ENCODE peak calls at places on chromosomes 3 and 15, in nine cellular contexts. T is HCT116; Y is heart left ventricle; E is lower lobe of right lung; L is uterus; A is CD8-positive, alpha-beta T cell; C is CD4-positive, alpha-beta memory T cell; H is suprapubic skin; Q is tibial artery. P is an unnamed sample. For H3K4me1 and H3K27me3, the result is how much of the 10 kb centered on the place peaks cover.

GRCh38 chr15:79088426-79089205 is 2.0 kb downstream of the RASGRF1 start:
- DNase-seq in T (no peak), Q (peak), A (no peak), E (no peak), Y (no peak), C (no peak), L (no peak), H (no peak), P (no peak)

GRCh38 chr3:84946240-84946639 is 12.5 kb upstream of the CADM2 start:
- DNase-seq in C (no peak), Y (no peak), A (no peak), E (no peak), T (no peak), L (no peak), H (no peak), Q (no peak), P (no peak)

GRCh38 chr15:61186905-61187865 is 41.9 kb downstream of the RORA start:
- DNase-seq in C (no peak), Y (no peak), T (no peak), A (no peak), L (peak), H (no peak), Q (no peak), E (peak), P (no peak)

GRCh38 chr15:28269097-28269496 is 52.9 kb downstream of the HERC2 start:
- DNase-seq in L (no peak), E (no peak), Y (no peak), Q (no peak), A (no peak), H (no peak), T (no peak), C (no peak), P (no peak)

GRCh38 chr3:45443459-45443858 is 55.1 kb downstream of the LARS2 start:
- DNase-seq in H (no peak), C (no peak), E (no peak), A (no peak), Y (no peak), T (no peak), Q (no peak), L (no peak), P (no peak)

GRCh38 chr15:62647195-62647865 is 395.2 kb upstream of the TPM1 start:
- DNase-seq in T (peak), C (no peak), A (no peak), Q (no peak), Y (no peak), E (no peak), L (no peak), H (no peak), P (peak)

GRCh38 chr3:125140817-125141595 is 71.5 kb downstream of the SLC12A8 start:
- DNase-seq in A (no peak), Y (no peak), E (no peak), L (no peak), Q (no peak), H (no peak), C (no peak), T (no peak), P (no peak)

GRCh38 chr3:154615451-154615850 is 185.5 kb upstream of the GPR149 start:
- DNase-seq in L (no peak), T (no peak), C (no peak), E (no peak), Q (no peak), H (no peak), Y (no peak), A (no peak), P (no peak)

GRCh38 chr3:48504051-48504946 is at the start of gene SHISA5:
- DNase-seq in C (peak), L (peak), A (no peak), E (peak), T (no peak), Q (peak), Y (peak), H (peak), P (peak)

GRCh38 chr3:47324278-47324865 is 41.6 kb downstream of the KLHL18 start:
- DNase-seq in C (peak), E (no peak), H (no peak), L (peak), T (peak), Y (no peak), Q (no peak), A (peak), P (peak)

GRCh38 chr3:122055215-122055614 is at the start of gene CD86:
- DNase-seq in T (no peak), C (no peak), Q (no peak), H (no peak), L (no peak), Y (no peak), A (no peak), E (no peak), P (no peak)

GRCh38 chr15:64987136-64987535 is 2.6 kb downstream of the SPG21 start:
- DNase-seq in A (no peak), C (no peak), Y (no peak), L (no peak), H (no peak), Q (no peak), T (no peak), E (no peak), P (no peak)

GRCh38 chr3:55206000-55206399 is 278.1 kb upstream of the LRTM1 start:
- DNase-seq in C (no peak), A (no peak), L (no peak), Q (no peak), Y (no peak), T (no peak), E (no peak), H (no peak), P (no peak)

GRCh38 chr3:100136921-100137320 is 22.6 kb upstream of the FILIP1L start:
- DNase-seq in Q (no peak), A (no peak), H (no peak), T (no peak), Y (no peak), C (no peak), L (no peak), E (no peak), P (no peak)

GRCh38 chr3:13338231-13338630 is 81.9 kb downstream of the NUP210 start:
- DNase-seq in C (no peak), Q (no peak), L (no peak), E (no peak), T (no peak), Y (no peak), A (no peak), H (no peak), P (no peak)

GRCh38 chr15:46707452-46707851 is 1009.9 kb upstream of the SEMA6D start:
- DNase-seq in Q (no peak), E (no peak), T (no peak), L (no peak), H (no peak), C (no peak), A (no peak), Y (no peak), P (no peak)

GRCh38 chr3:50089603-50089945 is 855 bp downstream of the RBM5 start:
- DNase-seq in H (no peak), L (no peak), Q (no peak), Y (no peak), C (no peak), A (no peak), T (no peak), E (no peak), P (no peak)

GRCh38 chr3:117052356-117052755 is 342.8 kb downstream of the TUSC7 start:
- DNase-seq in L (no peak), C (no peak), E (no peak), T (no peak), H (no peak), Q (no peak), A (no peak), Y (no peak), P (no peak)

GRCh38 chr3:63344676-63345075 is 66.6 kb downstream of the SYNPR start:
- DNase-seq in Q (no peak), T (no peak), C (no peak), A (no peak), L (no peak), Y (no peak), H (no peak), E (no peak), P (no peak)

GRCh38 chr15:62534996-62535395 is 369.9 kb upstream of the C2CD4B start:
- DNase-seq in H (no peak), Q (no peak), T (no peak), A (no peak), E (no peak), Y (no peak), C (no peak), L (no peak), P (no peak)

GRCh38 chr3:72346526-72346926 is 501.7 kb downstream of the SHQ1 start:
- DNase-seq in H (peak), T (no peak), Y (no peak), E (no peak), Q (peak), C (no peak), A (no peak), L (peak), P (peak)

GRCh38 chr3:14822875-14823807 is 4.4 kb downstream of the FGD5 start:
- DNase-seq in L (no peak), A (no peak), H (no peak), C (no peak), E (no peak), T (no peak), Q (no peak), Y (no peak), P (no peak)

GRCh38 chr3:147838650-147839049 is 429.5 kb downstream of the ZIC1 start:
- DNase-seq in A (no peak), Y (no peak), Q (no peak), H (no peak), L (no peak), C (no peak), E (no peak), T (peak), P (no peak)

GRCh38 chr15:90337256-90337655 is 14.8 kb upstream of the ZNF774 start:
- DNase-seq in L (no peak), Y (no peak), H (peak), A (no peak), Q (no peak), T (no peak), E (no peak), C (no peak), P (no peak)

GRCh38 chr3:10594915-10595314 is 89.5 kb upstream of the ATP2B2 start:
- DNase-seq in T (peak), Q (no peak), H (no peak), A (no peak), L (no peak), C (peak), Y (no peak), E (no peak), P (peak)

GRCh38 chr3:12345141-12345561 is 56.3 kb downstream of the PPARG start:
- DNase-seq in T (peak), L (no peak), A (no peak), E (no peak), Y (no peak), Q (no peak), H (no peak), C (no peak), P (no peak)

GRCh38 chr15:39882602-39883001 is 37.5 kb downstream of the GPR176 start:
- DNase-seq in A (no peak), Q (no peak), L (no peak), Y (no peak), C (no peak), T (no peak), E (no peak), H (no peak), P (no peak)
- H3K4me3 ChIP-seq in A (no peak), Q (no peak), L (no peak), Y (no peak), C (no peak), T (no peak), E (no peak), H (no peak), P (no peak)

GRCh38 chr15:91866971-91867372 is 13.5 kb downstream of the SLCO3A1 start:
- DNase-seq in L (peak), E (peak), H (peak), Y (peak), T (no peak), C (no peak), Q (peak), A (no peak), P (no peak)
- H3K4me1 ChIP-seq in L (under half), E (half or more), H (half or more), Y (half or more), T (under half), C (half or more), Q (under half), A (under half), P (under half)

DNA sequence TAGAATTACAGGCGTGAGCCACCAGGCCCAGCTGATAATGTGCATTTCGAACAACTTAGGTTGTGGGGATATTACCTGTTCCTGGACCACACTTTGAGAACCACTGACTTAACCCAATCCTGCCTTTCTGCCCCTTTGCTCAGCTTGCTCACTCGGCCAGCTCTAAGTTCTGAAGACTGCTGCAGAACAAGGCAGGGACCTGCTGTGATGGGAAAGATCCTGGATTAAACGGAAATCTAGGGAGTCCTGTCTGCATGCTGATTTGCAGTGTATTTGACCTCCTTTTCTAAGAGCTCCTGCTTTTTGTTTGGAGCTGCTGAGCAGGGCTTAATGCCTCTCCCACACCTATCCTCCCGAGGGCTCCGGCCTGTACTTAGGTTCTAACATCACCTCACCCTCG is 2.9 kb downstream of the LTK start:
- DNase-seq in A (no peak), T (no peak), C (no peak), Q (no peak), Y (no peak), L (no peak), E (no peak), H (no peak), P (no peak)
- H3K27me3 ChIP-seq in A (under half), T (under half), C (under half), Q (under half), Y (under half), L (under half), E (under half), H (under half), P (under half)

DNA sequence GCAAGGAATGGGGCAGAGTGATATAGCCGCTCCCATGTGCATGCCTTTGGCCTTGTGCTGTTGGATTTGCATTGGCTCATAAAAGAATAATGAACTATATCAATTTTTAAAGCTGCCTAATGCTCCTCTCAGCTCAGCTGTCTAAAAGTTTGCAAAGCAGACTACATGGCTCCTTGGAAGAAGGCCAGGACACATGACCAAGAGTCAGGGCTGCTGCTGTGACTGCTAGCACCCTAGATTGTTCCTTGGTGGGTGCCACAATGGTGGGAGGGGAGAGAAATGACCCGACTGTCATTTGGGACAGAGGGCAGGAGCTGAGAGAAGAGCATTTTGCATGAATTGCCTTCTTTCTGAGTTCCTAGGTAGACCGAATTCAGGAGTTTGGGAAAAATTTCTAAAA is 307.9 kb downstream of the PDCD6IP start:
- DNase-seq in T (no peak), A (no peak), Q (no peak), C (no peak), L (no peak), E (no peak), H (no peak), Y (no peak), P (no peak)
- H3K4me3 ChIP-seq in T (no peak), A (no peak), Q (no peak), C (no peak), L (no peak), E (no peak), H (no peak), Y (no peak), P (no peak)

GRCh38 chr3:59940690-59941089 is 890.9 kb upstream of the CFAP20DC start:
- DNase-seq in C (no peak), L (no peak), E (no peak), T (no peak), H (no peak), Q (no peak), Y (no peak), A (no peak), P (no peak)
- H3K4me1 ChIP-seq in C (under half), L (under half), E (under half), T (under half), H (under half), Q (under half), Y (under half), A (under half), P (under half)

GRCh38 chr3:127427666-127428065 is 139.8 kb upstream of the PRR20G start:
- DNase-seq in Y (no peak), T (no peak), L (no peak), H (no peak), E (no peak), Q (peak), C (no peak), A (no peak), P (peak)
- H3K27me3 ChIP-seq in Y (under half), T (under half), L (under half), H (half or more), E (under half), Q (under half), C (under half), A (under half), P (under half)

DNA sequence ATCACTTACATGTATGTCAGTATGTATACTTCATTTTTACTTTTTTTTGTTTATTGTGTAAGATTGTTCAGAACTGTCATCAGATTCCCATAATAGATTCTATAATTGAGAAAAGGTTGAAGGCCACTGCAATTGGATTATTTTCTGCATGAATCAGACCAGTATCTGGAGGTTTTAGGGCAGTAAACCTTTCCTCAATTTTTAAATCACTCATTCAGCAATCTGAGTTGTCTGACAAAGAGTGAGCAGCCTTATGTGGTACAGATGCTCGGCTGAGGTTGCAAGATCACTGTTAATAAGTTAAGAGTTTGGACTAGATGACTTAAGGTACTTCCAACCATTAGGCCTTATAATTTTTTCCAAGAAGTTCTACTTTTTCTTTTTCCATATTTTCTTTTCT is 96.0 kb downstream of the TP63 start:
- DNase-seq in L (no peak), Y (no peak), T (no peak), C (no peak), E (no peak), A (no peak), Q (no peak), H (no peak), P (no peak)
- H3K4me3 ChIP-seq in L (no peak), Y (no peak), T (no peak), C (no peak), E (no peak), A (no peak), Q (no peak), H (no peak), P (no peak)

DNA sequence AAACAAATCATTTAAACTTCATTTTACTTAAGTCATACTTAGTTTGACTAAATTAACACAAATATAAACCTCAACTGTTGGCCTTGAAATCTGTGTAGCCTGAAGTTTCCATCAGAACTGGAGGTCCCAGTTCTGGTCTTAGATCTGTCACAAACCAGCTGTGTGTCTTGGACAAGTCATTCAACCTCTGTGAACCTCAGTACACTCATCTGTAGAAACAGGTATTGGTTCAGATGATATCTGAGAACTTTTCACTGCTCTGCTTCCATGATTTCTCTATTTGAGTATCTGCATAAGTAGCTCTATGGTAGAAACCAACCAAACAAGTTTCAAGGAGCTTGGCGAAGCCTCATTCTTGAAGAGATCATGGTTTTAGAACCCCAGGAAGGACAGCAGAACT is 60.4 kb upstream of the SLC2A2 start:
- DNase-seq in L (no peak), A (no peak), C (no peak), H (no peak), E (no peak), T (no peak), Y (no peak), Q (no peak), P (no peak)
- H3K4me1 ChIP-seq in L (under half), A (under half), C (under half), H (under half), E (under half), T (under half), Y (under half), Q (under half), P (under half)

P was measured in SJSA1.